ENCODE peak calls at places on chromosomes 1 and 21, in four cellular contexts. M is H1, A is K562, Y is HepG2. J is an unnamed sample.
A peak's percentile ranks its signal among the peaks of the same experiment; 100 is the strongest.

GRCh38 chr21:18759751-18760161 is 356.2 kb upstream of the TMPRSS15 start:
- DNase-seq in M (no peak), Y (no peak), A (no peak), J (no peak)

GRCh38 chr1:17356387-17356992 is 15.5 kb upstream of the PADI6 start:
- DNase-seq in A (no peak), M (no peak), Y (no peak), J (no peak)

GRCh38 chr1:186620951-186621350 is 59.3 kb downstream of the PTGS2 start:
- DNase-seq in A (no peak), Y (no peak), M (no peak), J (no peak)

GRCh38 chr1:229132706-229133105 is 138.2 kb upstream of the RAB4A start:
- DNase-seq in A (no peak), Y (no peak), M (no peak), J (no peak)

GRCh38 chr1:156900019-156900718 is 6.7 kb downstream of the PEAR1 start:
- DNase-seq in A (peak; percentile 59), M (no peak), Y (no peak), J (no peak)

GRCh38 chr21:45449658-45450502 is 44.9 kb downstream of the COL18A1 start:
- DNase-seq in A (no peak), Y (no peak), M (no peak), J (no peak)

GRCh38 chr1:229556551-229556950 is 2.0 kb downstream of the ABCB10 start:
- DNase-seq in A (no peak), M (no peak), Y (peak; percentile 18), J (no peak)

GRCh38 chr1:224377676-224378006 is 21.0 kb downstream of the CNIH4 start:
- DNase-seq in M (no peak), Y (peak; percentile 3), A (no peak), J (no peak)

GRCh38 chr1:35449334-35450008 is 107.7 kb downstream of the KIAA0319L start:
- DNase-seq in M (no peak), Y (no peak), A (no peak), J (no peak)

GRCh38 chr1:233395852-233396646 is 68.5 kb downstream of the MAP3K21 start:
- DNase-seq in A (no peak), Y (no peak), M (no peak), J (no peak)

GRCh38 chr1:26828352-26829093 is 2.0 kb downstream of the ZDHHC18 start:
- DNase-seq in A (peak; percentile 54), M (no peak), Y (no peak), J (no peak)

GRCh38 chr1:12176298-12177118 is 9.7 kb downstream of the TNFRSF1B start:
- DNase-seq in M (no peak), Y (no peak), A (no peak), J (no peak)

GRCh38 chr1:12178511-12178910 is 11.7 kb downstream of the TNFRSF1B start:
- DNase-seq in Y (no peak), A (no peak), M (no peak), J (no peak)

GRCh38 chr1:12179111-12179519 is 12.3 kb downstream of the TNFRSF1B start:
- DNase-seq in M (no peak), A (no peak), Y (peak; percentile 36), J (peak; percentile 63)

GRCh38 chr1:12177999-12178441 is 11.2 kb downstream of the TNFRSF1B start:
- DNase-seq in A (no peak), Y (no peak), M (no peak), J (peak; percentile 35)

DNA sequence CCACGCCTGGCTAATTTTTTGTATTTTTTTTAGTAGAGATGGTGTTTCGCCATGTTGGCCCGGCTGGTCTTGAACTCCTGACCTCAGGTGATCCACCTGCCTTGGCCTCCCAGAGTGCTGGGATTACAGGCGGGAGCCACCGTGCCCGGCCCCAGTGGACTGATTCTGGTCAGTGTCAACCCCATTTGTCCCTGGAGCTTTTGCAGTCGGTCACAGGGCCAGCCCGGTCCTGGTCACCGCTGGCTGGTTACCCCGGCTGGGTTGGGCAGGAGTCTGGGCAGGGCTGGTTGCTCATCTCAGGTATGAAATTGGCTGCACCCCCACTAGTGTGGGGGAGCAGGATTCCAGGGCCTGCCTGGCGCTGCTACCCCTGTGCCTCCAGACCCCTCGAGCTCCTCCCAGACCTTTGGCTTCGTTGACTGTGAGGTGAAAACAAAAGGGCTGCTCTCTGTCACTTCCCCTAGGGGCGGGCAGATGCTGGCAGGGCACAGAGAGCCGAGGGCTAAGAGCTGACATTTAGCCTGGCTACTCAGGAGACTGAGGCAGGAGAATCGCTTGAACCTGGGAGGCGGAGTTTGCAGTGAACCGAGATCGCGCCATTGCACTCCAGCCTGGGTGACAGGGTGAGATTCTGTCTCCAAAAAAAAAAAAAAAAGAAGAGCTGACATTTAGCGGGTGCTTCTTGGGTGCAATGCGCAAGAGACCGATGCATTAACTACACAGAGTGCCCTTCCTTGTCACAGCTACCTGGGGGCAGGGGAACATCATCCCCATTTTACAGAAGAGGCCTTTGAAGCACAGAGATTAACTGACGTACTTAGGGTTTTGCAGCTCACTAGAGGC is 10.6 kb downstream of the TNFRSF1B start:
- DNase-seq in M (no peak), Y (no peak), A (no peak), J (no peak)
- H3K27ac ChIP-seq in M (no peak overlapping the region), Y (no peak overlapping the region), A (no peak overlapping the region), J (no peak overlapping the region)

DNA sequence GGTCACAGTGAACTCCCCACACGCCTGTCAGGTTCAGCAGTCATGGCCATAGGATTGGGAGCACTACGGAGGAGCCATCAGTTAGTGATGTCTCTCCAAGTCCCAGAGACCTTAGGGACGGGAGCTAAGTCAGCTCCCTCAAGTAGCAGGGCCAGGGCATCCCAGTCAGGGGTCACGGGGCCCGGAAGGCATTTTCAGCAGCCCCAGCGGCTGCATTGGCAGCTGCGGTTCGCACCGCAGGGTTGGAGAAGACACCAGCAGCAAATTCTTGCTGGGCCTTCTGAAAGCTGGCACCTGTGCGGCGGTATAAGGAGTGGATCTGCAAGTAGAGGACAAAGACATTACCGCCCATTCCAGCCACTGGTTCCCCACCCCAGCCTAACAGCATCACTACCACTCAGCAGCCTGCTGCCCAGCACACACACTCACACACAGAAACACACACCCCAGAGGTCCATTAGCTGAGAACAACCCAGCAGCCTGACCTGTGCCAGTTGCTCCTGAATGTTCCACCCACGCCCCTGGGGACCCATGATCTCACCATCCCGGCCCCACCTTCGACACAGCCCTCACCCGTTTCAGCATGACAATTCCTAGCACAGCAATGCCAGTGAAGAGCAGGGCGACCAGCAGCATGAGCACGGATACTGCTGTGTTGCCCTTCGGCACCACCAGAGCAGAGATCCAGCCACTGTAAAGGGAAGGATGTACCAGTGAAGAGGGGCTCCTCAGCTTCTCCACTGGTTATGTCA is 994 bp upstream of the ENTREP3 start:
- DNase-seq in Y (no peak), A (no peak), M (peak; percentile 48), J (no peak)
- TF ChIP-seq POLR2A in Y (no peak), A (no peak), M (no peak), J (no peak)

GRCh38 chr21:38327984-38328383 is 71.2 kb downstream of the KCNJ15 start:
- DNase-seq in M (no peak), A (no peak), Y (no peak), J (no peak)

GRCh38 chr21:38325761-38326420 is 69.1 kb downstream of the KCNJ15 start:
- DNase-seq in M (no peak), Y (no peak), A (no peak), J (no peak)

GRCh38 chr21:38326899-38327298 is 70.1 kb downstream of the KCNJ15 start:
- DNase-seq in M (no peak), A (no peak), Y (no peak), J (no peak)

GRCh38 chr21:38325216-38325615 is 68.4 kb downstream of the KCNJ15 start:
- DNase-seq in A (no peak), Y (no peak), M (no peak), J (no peak)

GRCh38 chr21:38326429-38326828 is 69.6 kb downstream of the KCNJ15 start:
- DNase-seq in A (no peak), Y (no peak), M (no peak), J (no peak)
- TF ChIP-seq FOSL1 in A (no peak), Y (no peak), M (no peak), J (no peak)

DNA sequence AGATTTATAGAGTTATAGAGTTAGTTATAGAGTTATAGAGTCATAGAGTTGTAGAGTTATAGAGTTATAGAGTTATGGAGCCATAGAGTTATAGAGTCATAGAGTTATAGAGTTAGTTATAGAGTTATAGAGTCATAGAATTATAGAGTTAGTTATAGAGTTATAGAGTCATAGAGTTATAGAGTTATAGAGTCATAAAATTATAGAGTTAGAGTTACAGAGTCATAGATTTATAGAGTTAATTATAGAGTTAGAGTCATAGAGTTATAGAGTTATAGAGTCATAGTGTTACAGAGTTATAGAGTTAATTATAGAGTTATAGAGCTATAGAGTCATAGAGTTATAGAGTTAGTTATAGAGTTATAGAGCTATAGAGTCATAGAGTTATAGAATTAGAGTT is 32.1 kb downstream of the UBASH3A start:
- DNase-seq in A (no peak), Y (no peak), M (no peak), J (no peak)
- H3K27ac ChIP-seq in A (no peak overlapping the region), Y (no peak overlapping the region), M (no peak overlapping the region), J (no peak overlapping the region)

GRCh38 chr1:96880626-96881025 is 159.0 kb downstream of the PTBP2 start:
- DNase-seq in A (no peak), M (no peak), Y (no peak), J (no peak)

GRCh38 chr1:96872757-96873156 is 151.2 kb downstream of the PTBP2 start:
- DNase-seq in A (no peak), Y (no peak), M (no peak), J (no peak)

GRCh38 chr1:96882096-96882495 is 160.5 kb downstream of the PTBP2 start:
- DNase-seq in A (no peak), Y (no peak), M (no peak), J (no peak)

DNA sequence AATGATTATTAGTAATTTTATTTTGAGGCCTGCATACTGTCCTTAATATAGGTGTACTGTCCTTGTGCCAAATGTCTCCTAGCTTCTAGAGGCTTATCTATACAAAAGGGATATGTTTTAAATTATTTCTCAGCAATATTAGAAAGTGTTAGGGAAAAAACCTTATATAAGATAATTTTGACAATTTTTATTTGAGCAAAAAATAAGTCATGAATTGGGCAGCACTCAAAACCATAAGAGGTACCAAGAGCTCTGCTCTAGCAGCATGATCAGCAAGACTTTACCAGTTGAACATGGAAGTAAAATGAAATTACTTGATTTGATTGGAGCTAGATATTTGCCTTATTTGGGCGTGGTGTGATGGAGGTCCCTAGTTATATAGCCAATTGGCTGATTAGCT is 157.1 kb downstream of the PTBP2 start:
- DNase-seq in A (no peak), M (no peak), Y (no peak), J (no peak)
- TF ChIP-seq POLR2A in A (no peak), M (no peak), Y (no peak), J (no peak)

GRCh38 chr1:28416509-28417194 is 47.1 kb downstream of the PHACTR4 start:
- DNase-seq in A (peak; percentile 73), M (no peak), Y (no peak), J (no peak)

GRCh38 chr1:28412731-28413130 is 43.2 kb downstream of the PHACTR4 start:
- DNase-seq in A (peak; percentile 60), Y (no peak), M (no peak), J (no peak)

GRCh38 chr1:28415246-28415645 is 45.7 kb downstream of the PHACTR4 start:
- DNase-seq in Y (no peak), A (no peak), M (no peak), J (no peak)

GRCh38 chr1:28409066-28409465 is 39.5 kb downstream of the PHACTR4 start:
- DNase-seq in M (no peak), Y (no peak), A (no peak), J (no peak)

GRCh38 chr1:28411656-28412055 is 42.1 kb downstream of the PHACTR4 start:
- DNase-seq in A (no peak), M (no peak), Y (no peak), J (no peak)
- TF ChIP-seq FOSL1 in A (no peak), M (no peak), Y (no peak), J (no peak)